ENCODE peak calls at places on chromosomes 6 and 20, in six cellular contexts. One of them, this sample, is unnamed.
A peak's percentile ranks its signal among the peaks of the same experiment; 100 is the strongest.

GRCh38 chr6:25366785-25367657 is 87.8 kb downstream of the CARMIL1 start:
- DNase-seq in IMR-90: no peak
- DNase-seq in omental fat pad: no peak
- DNase-seq in GM10248: peak; percentile 43
- DNase-seq in HFFc6: no peak
- DNase-seq in left lung: no peak
- DNase-seq in this sample: peak; percentile 38

GRCh38 chr20:44785768-44786167 is 24.6 kb downstream of the RIMS4 start:
- DNase-seq in IMR-90: no peak
- DNase-seq in omental fat pad: no peak
- DNase-seq in GM10248: no peak
- DNase-seq in HFFc6: peak; percentile 12
- DNase-seq in left lung: no peak
- DNase-seq in this sample: no peak

GRCh38 chr6:46044876-46045617 is 29.4 kb upstream of the CLIC5 start:
- DNase-seq in IMR-90: peak; percentile 74
- DNase-seq in omental fat pad: peak; percentile 51
- DNase-seq in GM10248: no peak
- DNase-seq in HFFc6: peak; percentile 70
- DNase-seq in left lung: peak; percentile 50
- DNase-seq in this sample: no peak

GRCh38 chr6:53029262-53029661 is 34.2 kb upstream of the GSTA4 start:
- DNase-seq in IMR-90: no peak
- DNase-seq in omental fat pad: no peak
- DNase-seq in GM10248: no peak
- DNase-seq in HFFc6: no peak
- DNase-seq in left lung: no peak
- DNase-seq in this sample: no peak

GRCh38 chr6:139533573-139534471 is 159.4 kb upstream of the CITED2 start:
- DNase-seq in IMR-90: peak; percentile 83
- DNase-seq in omental fat pad: no peak
- DNase-seq in GM10248: no peak
- DNase-seq in HFFc6: peak; percentile 68
- DNase-seq in left lung: peak; percentile 50
- DNase-seq in this sample: no peak

GRCh38 chr6:4916954-4917561 is 86.8 kb downstream of the RPP40 start:
- DNase-seq in IMR-90: no peak
- DNase-seq in omental fat pad: no peak
- DNase-seq in GM10248: no peak
- DNase-seq in HFFc6: no peak
- DNase-seq in left lung: no peak
- DNase-seq in this sample: no peak

GRCh38 chr6:8943073-8943472 is 507.7 kb upstream of the SLC35B3 start:
- DNase-seq in IMR-90: no peak
- DNase-seq in omental fat pad: no peak
- DNase-seq in GM10248: no peak
- DNase-seq in HFFc6: no peak
- DNase-seq in left lung: no peak
- DNase-seq in this sample: no peak

GRCh38 chr6:110492584-110492983 is 16.2 kb upstream of the SLC22A16 start:
- DNase-seq in IMR-90: peak; percentile 23
- DNase-seq in omental fat pad: no peak
- DNase-seq in GM10248: peak; percentile 21
- DNase-seq in HFFc6: no peak
- DNase-seq in left lung: no peak
- DNase-seq in this sample: no peak

GRCh38 chr20:57118107-57118769 is 148.2 kb downstream of the BMP7 start:
- DNase-seq in IMR-90: no peak
- DNase-seq in omental fat pad: no peak
- DNase-seq in GM10248: no peak
- DNase-seq in HFFc6: no peak
- DNase-seq in left lung: no peak
- DNase-seq in this sample: no peak

GRCh38 chr20:23568320-23569011 is at the start of gene CST9L:
- DNase-seq in IMR-90: no peak
- DNase-seq in omental fat pad: no peak
- DNase-seq in GM10248: no peak
- DNase-seq in HFFc6: no peak
- DNase-seq in left lung: no peak
- DNase-seq in this sample: no peak

GRCh38 chr20:37395921-37396519 is 50.1 kb downstream of the SRC start:
- DNase-seq in IMR-90: no peak
- DNase-seq in omental fat pad: no peak
- DNase-seq in GM10248: no peak
- DNase-seq in HFFc6: no peak
- DNase-seq in left lung: no peak
- DNase-seq in this sample: no peak

GRCh38 chr6:16562498-16562897 is 198.8 kb downstream of the ATXN1 start:
- DNase-seq in IMR-90: peak; percentile 52
- DNase-seq in omental fat pad: no peak
- DNase-seq in GM10248: no peak
- DNase-seq in HFFc6: no peak
- DNase-seq in left lung: no peak
- DNase-seq in this sample: no peak

GRCh38 chr20:33551778-33552177 is 61.9 kb downstream of the CBFA2T2 start:
- DNase-seq in IMR-90: peak; percentile 73
- DNase-seq in omental fat pad: no peak
- DNase-seq in GM10248: no peak
- DNase-seq in HFFc6: no peak
- DNase-seq in left lung: no peak
- DNase-seq in this sample: no peak

GRCh38 chr20:6074145-6074561 is 20.3 kb upstream of the LRRN4 start:
- DNase-seq in IMR-90: no peak
- DNase-seq in omental fat pad: no peak
- DNase-seq in GM10248: no peak
- DNase-seq in HFFc6: peak; percentile 7
- DNase-seq in left lung: no peak
- DNase-seq in this sample: no peak

GRCh38 chr20:61814726-61815125 is 251.0 kb downstream of the TAF4 start:
- DNase-seq in IMR-90: no peak
- DNase-seq in omental fat pad: no peak
- DNase-seq in GM10248: no peak
- DNase-seq in HFFc6: no peak
- DNase-seq in left lung: no peak
- DNase-seq in this sample: no peak
- TF ChIP-seq CTCF in IMR-90: no peak
- TF ChIP-seq CTCF in omental fat pad: no peak
- TF ChIP-seq CTCF in GM10248: no peak
- TF ChIP-seq CTCF in HFFc6: no peak
- TF ChIP-seq CTCF in left lung: no peak
- TF ChIP-seq CTCF in this sample: no peak

DNA sequence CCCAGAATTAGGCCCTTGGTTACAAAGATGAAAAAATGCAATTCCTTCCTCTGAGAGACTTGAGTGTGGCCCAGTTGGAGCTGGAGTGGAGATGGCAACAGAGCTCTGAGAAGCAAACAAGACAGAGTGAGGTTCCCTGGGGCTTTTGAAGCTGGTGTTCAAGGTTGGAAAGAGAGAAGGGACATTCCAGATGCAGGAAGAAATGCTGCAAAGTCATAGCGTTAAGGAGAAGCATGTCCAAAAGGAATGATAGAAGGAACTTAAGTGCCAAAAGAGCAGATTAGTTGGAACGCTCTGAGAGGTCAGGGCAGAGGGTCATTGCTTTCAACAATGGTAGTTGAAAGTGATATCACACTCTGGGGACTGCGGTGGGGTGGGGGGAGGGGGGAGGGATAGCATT is 251.8 kb downstream of the TBC1D7 start:
- DNase-seq in IMR-90: no peak
- DNase-seq in omental fat pad: no peak
- DNase-seq in GM10248: no peak
- DNase-seq in HFFc6: no peak
- DNase-seq in left lung: no peak
- DNase-seq in this sample: no peak
- TF ChIP-seq CTCF in IMR-90: no peak
- TF ChIP-seq CTCF in omental fat pad: no peak
- TF ChIP-seq CTCF in GM10248: no peak
- TF ChIP-seq CTCF in HFFc6: no peak
- TF ChIP-seq CTCF in left lung: no peak
- TF ChIP-seq CTCF in this sample: no peak

DNA sequence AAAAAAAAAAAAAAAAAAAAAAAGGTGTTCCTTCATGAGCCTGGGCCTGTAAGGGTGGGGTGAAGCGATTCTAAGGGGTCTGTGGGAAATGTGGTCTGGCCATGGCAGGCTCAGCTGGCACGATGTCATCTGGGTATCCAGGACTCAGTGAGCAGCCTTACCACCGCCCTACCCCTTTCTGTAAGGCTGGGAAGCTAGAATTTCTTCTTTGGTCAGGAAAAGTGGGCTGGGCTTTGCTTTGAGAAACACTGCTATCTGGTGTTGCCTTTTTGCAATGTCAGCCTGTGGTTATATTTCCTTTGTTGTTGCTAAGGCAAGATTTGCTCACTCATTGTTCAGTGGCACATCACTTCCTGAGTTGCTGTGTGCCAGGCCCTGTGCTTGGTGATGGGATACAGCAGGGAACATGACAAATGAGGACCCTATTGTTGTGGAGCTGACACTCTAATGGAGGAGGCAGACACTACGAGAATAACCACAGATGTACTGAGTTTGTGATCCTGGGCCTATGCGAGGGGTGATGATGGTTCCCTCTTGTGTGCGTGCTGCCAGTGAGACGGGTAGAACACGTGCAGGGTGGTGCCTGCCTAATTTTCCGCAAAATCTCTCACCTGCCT is 45.9 kb upstream of the ZNFX1 start:
- DNase-seq in IMR-90: peak; percentile 74
- DNase-seq in omental fat pad: no peak
- DNase-seq in GM10248: peak; percentile 36
- DNase-seq in HFFc6: peak; percentile 63
- DNase-seq in left lung: no peak
- DNase-seq in this sample: no peak
- TF ChIP-seq CTCF in IMR-90: peak; percentile 54
- TF ChIP-seq CTCF in omental fat pad: no peak
- TF ChIP-seq CTCF in GM10248: peak; percentile 53
- TF ChIP-seq CTCF in HFFc6: peak; percentile 63
- TF ChIP-seq CTCF in left lung: no peak
- TF ChIP-seq CTCF in this sample: peak; percentile 26

GRCh38 chr6:106477790-106478189 is 117.3 kb downstream of the CRYBG1 start:
- DNase-seq in IMR-90: no peak
- DNase-seq in omental fat pad: no peak
- DNase-seq in GM10248: no peak
- DNase-seq in HFFc6: no peak
- DNase-seq in left lung: no peak
- DNase-seq in this sample: no peak
- TF ChIP-seq CTCF in IMR-90: no peak
- TF ChIP-seq CTCF in omental fat pad: no peak
- TF ChIP-seq CTCF in GM10248: no peak
- TF ChIP-seq CTCF in HFFc6: no peak
- TF ChIP-seq CTCF in left lung: no peak
- TF ChIP-seq CTCF in this sample: no peak

DNA sequence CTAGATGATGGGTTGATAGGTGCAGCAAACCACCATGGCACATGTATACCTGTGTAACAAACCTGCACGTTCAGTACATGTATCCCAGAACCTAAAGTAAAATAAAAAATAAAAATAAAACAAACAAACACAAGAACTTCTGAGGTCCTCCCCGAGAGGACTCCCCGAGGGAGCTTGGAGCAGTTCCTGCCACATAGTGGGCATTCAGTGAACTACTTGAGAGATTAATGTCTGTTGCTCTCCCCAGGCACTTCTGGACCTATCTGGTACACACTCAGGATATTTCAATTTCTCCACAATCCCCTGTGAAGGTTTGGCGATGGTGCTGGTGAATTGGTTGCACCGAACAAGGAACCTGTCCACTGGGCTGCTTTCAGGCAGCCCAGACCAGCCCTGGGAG is 311.2 kb downstream of the ESR1 start:
- DNase-seq in IMR-90: no peak
- DNase-seq in omental fat pad: no peak
- DNase-seq in GM10248: no peak
- DNase-seq in HFFc6: no peak
- DNase-seq in left lung: no peak
- DNase-seq in this sample: no peak
- TF ChIP-seq CTCF in IMR-90: no peak
- TF ChIP-seq CTCF in omental fat pad: no peak
- TF ChIP-seq CTCF in GM10248: no peak
- TF ChIP-seq CTCF in HFFc6: peak; percentile 37
- TF ChIP-seq CTCF in left lung: no peak
- TF ChIP-seq CTCF in this sample: no peak

GRCh38 chr6:114342826-114343781 is at the start of gene HS3ST5:
- DNase-seq in IMR-90: peak; percentile 8
- DNase-seq in omental fat pad: no peak
- DNase-seq in GM10248: peak; percentile 24
- DNase-seq in HFFc6: no peak
- DNase-seq in left lung: peak; percentile 32
- DNase-seq in this sample: no peak
- TF ChIP-seq CTCF in IMR-90: peak; percentile 35
- TF ChIP-seq CTCF in omental fat pad: no peak
- TF ChIP-seq CTCF in GM10248: peak; percentile 10
- TF ChIP-seq CTCF in HFFc6: no peak
- TF ChIP-seq CTCF in left lung: no peak
- TF ChIP-seq CTCF in this sample: no peak

This sample was measured in CD4-positive, alpha-beta T cell.